ENCODE peak calls at places on chromosomes 12 and 14, in six cellular contexts. T is IMR-90, E is mesendoderm, S is trophoblast cell, B is mesenchymal stem cell, F is H1. P is an unnamed sample.

GRCh38 chr12:98211914-98212695 is 303.3 kb upstream of the TMPO start:
- DNase-seq in T (no peak), E (no peak), S (no peak), B (no peak), F (no peak), P (no peak)

GRCh38 chr14:92373336-92373735 is 50.4 kb downstream of the SLC24A4 start:
- DNase-seq in T (no peak), E (no peak), S (peak; percentile 21), B (no peak), F (no peak), P (no peak)

GRCh38 chr12:46260153-46260912 is 8.5 kb downstream of the SLC38A1 start:
- DNase-seq in T (peak; percentile 70), E (peak; percentile 89), S (peak; percentile 93), B (peak; percentile 38), F (no peak), P (no peak)

GRCh38 chr12:104480826-104481457 is 24.2 kb downstream of the CHST11 start:
- DNase-seq in T (peak; percentile 79), E (no peak), S (peak; percentile 44), B (peak; percentile 92), F (no peak), P (no peak)

GRCh38 chr12:29769162-29769820 is 14.5 kb downstream of the TMTC1 start:
- DNase-seq in T (peak; percentile 94), E (no peak), S (no peak), B (peak; percentile 74), F (no peak), P (no peak)

GRCh38 chr12:99523853-99524252 is 123.7 kb upstream of the GARIN6 start:
- DNase-seq in T (no peak), E (no peak), S (no peak), B (no peak), F (no peak), P (no peak)

GRCh38 chr14:39097159-39097558 is 5.9 kb downstream of the SEC23A start:
- DNase-seq in T (peak; percentile 72), E (peak; percentile 88), S (peak; percentile 88), B (no peak), F (no peak), P (no peak)

GRCh38 chr12:41743835-41744234 is 400.8 kb downstream of the GXYLT1 start:
- DNase-seq in T (no peak), E (no peak), S (peak; percentile 84), B (no peak), F (no peak), P (no peak)

GRCh38 chr14:33207467-33208015 is 268.9 kb downstream of the NPAS3 start:
- DNase-seq in T (no peak), E (no peak), S (no peak), B (no peak), F (no peak), P (no peak)

GRCh38 chr12:54977857-54978256 is 6.7 kb downstream of the TESPA1 start:
- DNase-seq in T (no peak), E (no peak), S (no peak), B (no peak), F (no peak), P (no peak)

GRCh38 chr14:35808076-35808657 is 928 bp downstream of the RALGAPA1 start:
- DNase-seq in T (no peak), E (peak; percentile 57), S (peak; percentile 50), B (peak; percentile 15), F (no peak), P (peak; percentile 32)

GRCh38 chr12:104589215-104589614 is 132.5 kb downstream of the CHST11 start:
- DNase-seq in T (no peak), E (no peak), S (no peak), B (no peak), F (no peak), P (no peak)

GRCh38 chr14:60684203-60684602 is 34.9 kb upstream of the SIX1 start:
- DNase-seq in T (no peak), E (no peak), S (no peak), B (peak; percentile 3), F (no peak), P (no peak)

GRCh38 chr12:96427269-96427729 is 27.1 kb upstream of the CDK17 start:
- DNase-seq in T (peak; percentile 100), E (peak; percentile 86), S (peak; percentile 93), B (peak; percentile 100), F (peak; percentile 46), P (peak; percentile 11)

GRCh38 chr12:105492591-105492990 is 162.1 kb downstream of the C12orf75 start:
- DNase-seq in T (peak; percentile 43), E (no peak), S (peak; percentile 95), B (no peak), F (no peak), P (no peak)

GRCh38 chr14:58772061-58772604 is 134.4 kb downstream of the DACT1 start:
- DNase-seq in T (no peak), E (no peak), S (no peak), B (no peak), F (no peak), P (no peak)

GRCh38 chr12:113059071-113059595 is 2.6 kb downstream of the DTX1 start:
- DNase-seq in T (no peak), E (no peak), S (no peak), B (no peak), F (no peak), P (no peak)

GRCh38 chr12:113060336-113060960 is 3.9 kb downstream of the DTX1 start:
- DNase-seq in T (no peak), E (no peak), S (no peak), B (no peak), F (no peak), P (no peak)

GRCh38 chr12:113062502-113063395 is 6.2 kb downstream of the DTX1 start:
- DNase-seq in T (no peak), E (no peak), S (no peak), B (no peak), F (no peak), P (peak; percentile 24)

GRCh38 chr12:113063396-113064350 is 7.1 kb downstream of the DTX1 start:
- DNase-seq in T (no peak), E (no peak), S (no peak), B (no peak), F (no peak), P (no peak)

DNA sequence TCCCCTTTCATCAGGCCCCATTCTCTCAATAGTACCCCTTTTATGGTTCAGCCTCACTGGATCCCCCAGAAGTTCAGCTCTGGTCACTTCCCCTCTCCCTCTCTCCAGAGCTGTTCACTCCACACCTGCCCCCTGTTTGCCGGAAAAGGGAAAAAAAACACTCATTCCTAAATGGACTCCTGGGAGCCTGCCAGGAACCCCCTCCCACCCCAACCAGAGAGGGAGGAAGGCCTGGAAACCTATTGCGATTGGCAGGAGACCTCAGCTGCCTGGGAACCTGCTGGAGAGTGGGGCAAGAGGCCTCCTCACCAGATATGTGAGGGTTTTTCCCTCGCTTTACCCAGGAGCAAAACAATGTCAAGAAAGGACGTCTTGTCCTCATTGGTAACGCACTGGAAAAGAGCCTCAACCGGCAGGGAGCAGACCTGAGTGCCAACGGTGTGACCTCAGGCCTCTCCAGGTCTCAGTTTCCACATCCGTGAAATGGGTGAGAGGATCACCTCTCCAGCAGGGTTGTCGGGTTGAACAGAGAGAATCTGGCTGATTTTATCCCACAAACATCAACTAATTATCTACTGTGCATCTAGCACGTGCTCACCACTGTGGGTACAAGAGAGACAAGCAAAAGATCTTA is 4.6 kb downstream of the DTX1 start:
- DNase-seq in T (no peak), E (no peak), S (no peak), B (no peak), F (no peak), P (no peak)
- H3K27ac ChIP-seq in T (no peak overlapping the region), E (no peak overlapping the region), S (no peak overlapping the region), B (no peak overlapping the region), F (no peak overlapping the region), P (no peak overlapping the region)

DNA sequence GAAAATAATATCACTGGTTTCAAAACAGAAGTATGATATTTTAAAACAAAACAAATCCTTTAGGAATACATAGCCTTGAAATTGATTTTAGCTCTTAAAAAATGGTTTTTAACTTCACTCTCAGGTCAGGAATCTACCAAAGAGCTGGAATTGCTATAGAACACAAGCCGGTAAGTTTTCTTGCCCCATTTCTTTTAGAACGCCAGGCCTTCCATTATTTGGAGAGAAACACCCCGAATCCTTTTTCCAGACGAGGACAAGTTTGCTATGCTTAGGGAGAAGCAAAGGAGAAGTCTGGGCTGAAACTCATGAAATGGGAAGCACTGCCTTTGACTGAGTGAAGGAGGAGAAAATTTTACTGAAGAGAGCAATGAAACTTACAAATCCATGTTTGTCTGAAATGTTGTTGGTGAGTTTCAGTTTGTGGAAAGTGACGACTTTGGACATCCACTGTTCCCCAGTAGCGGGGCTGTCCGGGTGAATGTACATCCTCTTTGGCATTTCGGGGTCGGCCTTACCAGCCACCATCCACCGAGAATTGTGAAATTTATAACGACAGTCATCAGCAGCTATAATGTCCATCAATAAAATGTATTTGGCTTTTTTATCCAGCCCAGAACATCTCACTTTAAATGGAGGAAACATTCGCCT is 3.4 kb downstream of the TBX3 start:
- DNase-seq in T (no peak), E (no peak), S (no peak), B (peak; percentile 43), F (no peak), P (no peak)
- H3K4me3 ChIP-seq in T (peak overlapping the region; percentile 69), E (peak overlapping the region; percentile 84), S (peak overlapping the region; percentile 80), B (no peak overlapping the region), F (no peak overlapping the region), P (no peak overlapping the region)

GRCh38 chr12:24947541-24948451 is 1.1 kb downstream of the BCAT1 start:
- DNase-seq in T (no peak), E (peak; percentile 39), S (peak; percentile 33), B (peak; percentile 50), F (no peak), P (no peak)

GRCh38 chr12:24950231-24950834 is 1.4 kb upstream of the BCAT1 start:
- DNase-seq in T (no peak), E (peak; percentile 27), S (no peak), B (peak; percentile 21), F (no peak), P (no peak)

GRCh38 chr12:24948816-24949722 is at the start of gene BCAT1:
- DNase-seq in T (peak; percentile 88), E (peak; percentile 95), S (peak; percentile 74), B (peak; percentile 89), F (peak; percentile 57), P (peak; percentile 48)

GRCh38 chr12:24945822-24946221 is 3.1 kb downstream of the BCAT1 start:
- DNase-seq in T (no peak), E (no peak), S (no peak), B (no peak), F (no peak), P (no peak)

DNA sequence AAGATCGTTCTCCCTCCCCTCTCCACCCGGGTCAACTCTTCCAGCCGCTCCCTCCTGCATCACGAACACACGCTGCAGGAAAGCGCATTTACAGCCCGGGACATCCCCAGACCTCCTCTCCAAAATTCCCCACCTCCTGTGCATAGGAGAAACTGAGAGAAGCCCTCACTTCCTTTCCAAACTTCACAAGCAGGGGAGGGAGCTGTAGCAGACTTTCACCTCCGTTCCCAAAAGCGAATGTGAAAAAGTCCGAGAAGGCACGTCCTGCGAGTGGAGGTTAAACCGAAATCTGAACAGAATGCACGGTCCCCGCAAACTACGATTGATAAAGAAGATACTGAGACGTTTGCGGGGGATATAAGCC is 467 bp downstream of the BCAT1 start:
- DNase-seq in T (peak; percentile 54), E (peak; percentile 83), S (peak; percentile 41), B (peak; percentile 51), F (no peak), P (peak; percentile 26)
- H3K23ac ChIP-seq in T (peak overlapping the region; percentile 94), E (peak overlapping the region; percentile 10), S (peak overlapping the region; percentile 3), B (peak overlapping the region; percentile 61), F (peak overlapping the region; percentile 35), P (no peak overlapping the region)

DNA sequence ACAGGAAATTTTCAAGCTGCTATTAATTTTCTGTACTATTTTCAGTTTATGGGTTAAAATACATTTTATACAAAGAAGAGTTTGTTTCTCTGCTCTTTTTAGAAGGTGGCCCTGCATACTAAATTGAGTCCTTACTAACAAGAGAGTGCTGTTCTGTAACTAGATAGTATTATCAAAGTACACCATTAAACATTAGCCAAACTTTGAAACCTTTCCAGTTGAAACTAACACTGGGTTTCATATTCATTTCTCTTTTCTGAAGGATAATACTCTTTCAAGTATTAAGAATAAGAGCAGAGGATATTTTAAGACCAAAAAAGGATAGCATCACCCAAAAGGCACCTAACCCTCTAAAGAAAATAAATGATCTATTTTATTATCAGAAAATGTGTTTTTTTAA is 47.2 kb downstream of the PEBP1 start:
- DNase-seq in T (no peak), E (no peak), S (no peak), B (no peak), F (no peak), P (no peak)
- H3K27ac ChIP-seq in T (no peak overlapping the region), E (no peak overlapping the region), S (no peak overlapping the region), B (no peak overlapping the region), F (no peak overlapping the region), P (no peak overlapping the region)

P was measured in neuronal stem cell.